ENCODE peak calls at places on chromosomes 1 and 21, in seven cellular contexts. C, F, S, Q, P, E and B are unnamed samples. For H3K36me3, the result is how much of the 10 kb centered on the place peaks cover.

GRCh38 chr1:228334226-228334935 is 72.3 kb downstream of the TRIM11 start:
- DNase-seq in C (no peak), F (peak), S (no peak), Q (peak), P (no peak), E (peak), B (peak)

GRCh38 chr1:245843101-245843500 is 664.0 kb downstream of the SMYD3 start:
- DNase-seq in C (no peak), F (no peak), S (no peak), Q (no peak), P (no peak), E (no peak), B (no peak)

GRCh38 chr1:2934173-2934540 is 87.1 kb upstream of the ACTRT2 start:
- DNase-seq in C (no peak), F (no peak), S (no peak), Q (no peak), P (no peak), E (no peak), B (peak)

GRCh38 chr21:44947930-44948331 is 8.1 kb downstream of the SLX9 start:
- DNase-seq in C (no peak), F (peak), S (no peak), Q (no peak), P (no peak), E (no peak), B (peak)

GRCh38 chr1:185735667-185736105 is 1.5 kb downstream of the HMCN1 start:
- DNase-seq in C (peak), F (no peak), S (peak), Q (no peak), P (no peak), E (no peak), B (no peak)

GRCh38 chr1:26408604-26409003 is 2.0 kb upstream of the LIN28A start:
- DNase-seq in C (peak), F (peak), S (peak), Q (peak), P (no peak), E (peak), B (peak)

GRCh38 chr21:45290948-45291612 is 3.4 kb upstream of the POFUT2 start:
- DNase-seq in C (no peak), F (peak), S (peak), Q (peak), P (no peak), E (peak), B (peak)

GRCh38 chr1:175481126-175482071 is 262.0 kb downstream of the TNR start:
- DNase-seq in C (peak), F (no peak), S (peak), Q (no peak), P (no peak), E (no peak), B (no peak)

GRCh38 chr1:27111771-27112573 is 43.0 kb downstream of the SLC9A1 start:
- DNase-seq in C (peak), F (peak), S (peak), Q (no peak), P (peak), E (peak), B (peak)

GRCh38 chr1:84687703-84688460 is 2.4 kb downstream of the SSX2IP start:
- DNase-seq in C (no peak), F (no peak), S (peak), Q (no peak), P (no peak), E (no peak), B (no peak)

GRCh38 chr1:216905052-216905580 is 181.9 kb upstream of the ESRRG start:
- DNase-seq in C (no peak), F (no peak), S (no peak), Q (no peak), P (no peak), E (peak), B (no peak)

GRCh38 chr1:9861371-9861770 is 37.6 kb upstream of the CLSTN1 start:
- DNase-seq in C (no peak), F (no peak), S (no peak), Q (no peak), P (no peak), E (no peak), B (no peak)

GRCh38 chr1:154219511-154219910 is 1.2 kb upstream of the UBAP2L start:
- DNase-seq in C (no peak), F (no peak), S (peak), Q (no peak), P (no peak), E (no peak), B (no peak)

GRCh38 chr1:100606438-100606837 is 68.5 kb downstream of the GPR88 start:
- DNase-seq in C (peak), F (no peak), S (peak), Q (no peak), P (no peak), E (no peak), B (no peak)

GRCh38 chr1:20602851-20603450 is 14.1 kb downstream of the CDA start:
- DNase-seq in C (no peak), F (no peak), S (peak), Q (no peak), P (no peak), E (no peak), B (no peak)

GRCh38 chr1:172638885-172639831 is 19.7 kb upstream of the FASLG start:
- DNase-seq in C (no peak), F (no peak), S (peak), Q (no peak), P (no peak), E (no peak), B (no peak)

GRCh38 chr1:24351918-24352637 is 32.9 kb downstream of the GRHL3 start:
- DNase-seq in C (no peak), F (no peak), S (peak), Q (no peak), P (no peak), E (no peak), B (no peak)

GRCh38 chr21:42063206-42063577 is 7.9 kb upstream of the UMODL1 start:
- DNase-seq in C (no peak), F (no peak), S (no peak), Q (no peak), P (no peak), E (no peak), B (no peak)

GRCh38 chr1:170262540-170262939 is 116.8 kb downstream of the NTMT2 start:
- DNase-seq in C (no peak), F (no peak), S (no peak), Q (no peak), P (no peak), E (no peak), B (no peak)

GRCh38 chr1:209405183-209405823 is 178.2 kb upstream of the CAMK1G start:
- DNase-seq in C (no peak), F (no peak), S (peak), Q (no peak), P (no peak), E (no peak), B (no peak)

GRCh38 chr1:236407059-236407458 is 13.0 kb downstream of the EDARADD start:
- DNase-seq in C (no peak), F (no peak), S (no peak), Q (no peak), P (no peak), E (no peak), B (no peak)

GRCh38 chr1:176602388-176603004 is 139.5 kb downstream of the PAPPA2 start:
- DNase-seq in C (no peak), F (no peak), S (no peak), Q (no peak), P (no peak), E (no peak), B (no peak)

GRCh38 chr1:28085129-28085528 is 3.3 kb downstream of the EYA3 start:
- DNase-seq in C (no peak), F (no peak), S (no peak), Q (no peak), P (no peak), E (no peak), B (no peak)

GRCh38 chr1:221887758-221888157 is 145.9 kb upstream of the DUSP10 start:
- DNase-seq in C (no peak), F (no peak), S (no peak), Q (no peak), P (no peak), E (no peak), B (no peak)

GRCh38 chr1:107919953-107920352 is 45.0 kb downstream of the VAV3 start:
- DNase-seq in C (no peak), F (no peak), S (no peak), Q (no peak), P (no peak), E (no peak), B (no peak)

GRCh38 chr1:6445062-6445763 is 20.6 kb downstream of the ESPN start:
- DNase-seq in C (peak), F (no peak), S (peak), Q (no peak), P (no peak), E (peak), B (no peak)

GRCh38 chr1:153447498-153448170 is 12.8 kb downstream of the S100A7 start:
- DNase-seq in C (no peak), F (no peak), S (peak), Q (no peak), P (no peak), E (no peak), B (no peak)

GRCh38 chr1:244494659-244495058 is 33.6 kb downstream of the CATSPERE start:
- DNase-seq in C (no peak), F (no peak), S (no peak), Q (no peak), P (no peak), E (no peak), B (no peak)

GRCh38 chr21:16587141-16587570 is 857.4 kb downstream of the USP25 start:
- DNase-seq in C (peak), F (peak), S (peak), Q (no peak), P (no peak), E (no peak), B (peak)

GRCh38 chr1:38579056-38579455 is 280.5 kb downstream of the RRAGC start:
- DNase-seq in C (no peak), F (peak), S (no peak), Q (no peak), P (no peak), E (no peak), B (no peak)

GRCh38 chr1:38577937-38578443 is 281.6 kb downstream of the RRAGC start:
- DNase-seq in C (no peak), F (peak), S (no peak), Q (no peak), P (no peak), E (no peak), B (no peak)

GRCh38 chr1:38578444-38578951 is 281.1 kb downstream of the RRAGC start:
- DNase-seq in C (no peak), F (peak), S (no peak), Q (peak), P (no peak), E (no peak), B (no peak)

GRCh38 chr1:38576241-38576640 is 283.3 kb downstream of the RRAGC start:
- DNase-seq in C (no peak), F (peak), S (no peak), Q (no peak), P (no peak), E (no peak), B (no peak)

GRCh38 chr1:38577385-38577784 is 282.2 kb downstream of the RRAGC start:
- DNase-seq in C (no peak), F (peak), S (no peak), Q (no peak), P (no peak), E (no peak), B (no peak)
- H3K36me3 ChIP-seq in C (under half), F (under half), S (under half), Q (under half), P (under half), E (under half), B (under half)

GRCh38 chr1:240991230-240991629 is 365.8 kb downstream of the RGS7 start:
- DNase-seq in C (no peak), F (no peak), S (no peak), Q (no peak), P (no peak), E (no peak), B (no peak)
- H3K27ac ChIP-seq in C (no peak), F (no peak), S (no peak), Q (no peak), P (no peak), E (no peak), B (no peak)

GRCh38 chr1:187977298-187977697 is 1148.5 kb downstream of the PLA2G4A start:
- DNase-seq in C (no peak), F (no peak), S (no peak), Q (no peak), P (no peak), E (no peak), B (no peak)

DNA sequence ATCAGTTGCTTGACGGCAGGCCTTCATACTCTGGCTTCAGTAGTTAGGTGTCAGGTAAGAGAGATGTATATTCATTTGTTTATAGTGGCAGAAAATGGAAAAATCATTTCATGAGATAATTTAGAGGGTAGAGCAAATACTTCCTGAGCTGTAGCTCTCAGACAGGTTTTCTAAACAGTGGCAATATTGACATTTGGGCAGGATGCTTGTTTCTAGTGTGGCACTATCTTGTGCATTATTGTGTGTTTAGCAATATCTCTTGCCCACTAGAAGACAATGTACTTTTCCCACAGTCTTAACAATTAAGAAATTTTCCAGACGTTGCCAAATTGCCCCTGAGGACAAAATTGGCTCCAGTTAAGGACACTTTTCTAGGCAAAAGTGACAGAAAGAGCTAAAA is 1143.1 kb downstream of the PLA2G4A start:
- DNase-seq in C (no peak), F (no peak), S (no peak), Q (no peak), P (no peak), E (no peak), B (no peak)
- TF ChIP-seq POLR2A in C (no peak), F (no peak), S (no peak), Q (no peak), P (no peak), E (no peak), B (no peak)

GRCh38 chr1:45554198-45554597 is 3.6 kb downstream of the AKR1A1 start:
- DNase-seq in C (no peak), F (no peak), S (no peak), Q (no peak), P (no peak), E (peak), B (no peak)

GRCh38 chr1:45552309-45552708 is 1.7 kb downstream of the AKR1A1 start:
- DNase-seq in C (no peak), F (peak), S (no peak), Q (no peak), P (no peak), E (peak), B (no peak)

GRCh38 chr1:45545553-45546310 is 4.9 kb upstream of the AKR1A1 start:
- DNase-seq in C (no peak), F (no peak), S (no peak), Q (no peak), P (no peak), E (no peak), B (no peak)

GRCh38 chr1:45551684-45552083 is 1.1 kb downstream of the AKR1A1 start:
- DNase-seq in C (no peak), F (no peak), S (no peak), Q (no peak), P (no peak), E (no peak), B (no peak)

DNA sequence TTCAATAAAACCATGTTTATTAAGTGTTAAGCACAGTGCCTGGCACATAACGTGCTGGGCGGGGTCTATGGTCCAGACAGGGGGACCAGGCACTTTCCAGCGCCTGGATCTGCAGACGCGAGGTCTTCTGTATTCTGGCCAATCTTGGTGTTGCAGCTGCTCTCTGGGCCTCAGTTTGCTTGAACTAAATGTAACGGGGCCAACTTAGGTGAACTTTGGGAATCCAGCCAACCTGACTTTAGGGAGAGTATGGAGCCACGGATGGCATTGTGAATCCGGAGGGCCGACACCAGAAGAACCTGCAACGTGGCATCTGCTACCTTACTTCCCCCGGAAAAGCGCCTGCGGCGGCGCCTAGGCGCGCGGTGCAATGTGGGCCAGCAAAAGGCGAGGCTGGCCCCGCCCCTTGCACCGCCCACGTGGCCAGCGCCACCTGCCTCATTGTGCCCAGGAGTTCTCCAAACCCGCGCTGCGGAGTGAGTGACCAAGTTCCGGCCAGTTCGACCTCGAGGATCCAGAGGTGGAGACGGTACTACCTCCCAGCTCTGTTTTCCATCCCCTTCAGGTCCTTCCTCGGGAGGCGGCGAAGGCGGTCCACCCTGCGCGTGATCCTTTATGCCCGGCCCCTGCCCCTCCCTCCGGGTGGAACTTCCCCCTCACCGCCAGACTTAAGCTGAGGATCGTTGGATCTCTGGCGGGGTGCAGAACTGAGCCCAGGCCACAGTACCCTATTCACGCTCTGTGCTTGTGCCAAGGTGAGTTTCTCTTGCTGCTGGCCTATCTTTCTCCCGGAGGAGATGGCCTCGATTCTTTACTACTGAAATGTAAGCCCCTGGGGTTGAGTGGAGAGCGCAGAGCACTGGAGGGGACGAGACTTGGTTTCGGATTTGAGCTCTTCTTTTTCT is at the start of gene AKR1A1:
- DNase-seq in C (peak), F (peak), S (peak), Q (peak), P (peak), E (peak), B (peak)
- H3K36me3 ChIP-seq in C (under half), F (under half), S (under half), Q (under half), P (under half), E (under half), B (under half)

GRCh38 chr1:86245566-86246190 is 89.1 kb upstream of the COL24A1 start:
- DNase-seq in C (no peak), F (no peak), S (no peak), Q (no peak), P (no peak), E (no peak), B (no peak)
- H3K27ac ChIP-seq in C (no peak), F (no peak), S (no peak), Q (no peak), P (no peak), E (no peak), B (no peak)

DNA sequence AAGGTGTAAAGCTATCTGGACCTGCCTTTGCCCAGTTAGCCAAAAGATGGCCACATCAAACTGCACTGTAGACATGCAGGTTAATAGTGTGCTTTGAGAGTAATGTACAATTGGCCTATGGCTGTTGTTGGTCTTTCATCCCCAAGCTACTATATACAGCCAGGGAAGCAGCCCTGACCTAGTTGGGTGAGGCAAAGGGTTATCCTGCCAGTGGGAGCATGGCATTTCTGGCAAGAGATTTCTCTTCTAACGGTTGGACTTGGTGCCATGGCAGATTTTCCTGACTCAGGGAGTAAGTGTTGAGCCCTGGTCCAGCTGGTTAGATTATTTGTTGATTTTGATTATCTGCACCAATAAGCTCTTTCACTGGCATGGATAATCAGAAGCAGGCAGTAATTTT is 119.8 kb downstream of the SDCCAG8 start:
- DNase-seq in C (no peak), F (no peak), S (no peak), Q (no peak), P (no peak), E (no peak), B (no peak)
- TF ChIP-seq POLR2A in C (no peak), F (no peak), S (no peak), Q (no peak), P (no peak), E (no peak), B (no peak)

DNA sequence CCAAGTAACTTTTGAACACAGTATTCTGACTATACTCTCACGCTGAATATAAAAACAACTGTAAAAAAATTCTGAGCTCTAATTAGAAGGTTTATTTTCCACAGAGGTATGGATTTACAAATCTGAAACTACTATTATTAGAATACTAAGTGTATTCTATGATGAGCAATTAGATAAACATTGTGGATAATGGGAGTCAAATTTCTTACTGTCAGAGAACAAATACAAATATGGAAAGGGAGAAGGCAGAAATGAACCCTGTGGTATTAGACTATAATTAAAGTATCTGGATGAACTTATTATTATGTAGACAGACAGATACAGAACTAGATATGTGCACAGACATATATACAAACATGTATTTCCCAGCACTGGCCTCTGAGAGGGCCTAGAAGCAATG is 22.6 kb downstream of the ALDH9A1 start:
- DNase-seq in C (no peak), F (no peak), S (no peak), Q (no peak), P (no peak), E (no peak), B (no peak)
- H3K36me3 ChIP-seq in C (under half), F (under half), S (under half), Q (under half), P (half or more), E (half or more), B (under half)

DNA sequence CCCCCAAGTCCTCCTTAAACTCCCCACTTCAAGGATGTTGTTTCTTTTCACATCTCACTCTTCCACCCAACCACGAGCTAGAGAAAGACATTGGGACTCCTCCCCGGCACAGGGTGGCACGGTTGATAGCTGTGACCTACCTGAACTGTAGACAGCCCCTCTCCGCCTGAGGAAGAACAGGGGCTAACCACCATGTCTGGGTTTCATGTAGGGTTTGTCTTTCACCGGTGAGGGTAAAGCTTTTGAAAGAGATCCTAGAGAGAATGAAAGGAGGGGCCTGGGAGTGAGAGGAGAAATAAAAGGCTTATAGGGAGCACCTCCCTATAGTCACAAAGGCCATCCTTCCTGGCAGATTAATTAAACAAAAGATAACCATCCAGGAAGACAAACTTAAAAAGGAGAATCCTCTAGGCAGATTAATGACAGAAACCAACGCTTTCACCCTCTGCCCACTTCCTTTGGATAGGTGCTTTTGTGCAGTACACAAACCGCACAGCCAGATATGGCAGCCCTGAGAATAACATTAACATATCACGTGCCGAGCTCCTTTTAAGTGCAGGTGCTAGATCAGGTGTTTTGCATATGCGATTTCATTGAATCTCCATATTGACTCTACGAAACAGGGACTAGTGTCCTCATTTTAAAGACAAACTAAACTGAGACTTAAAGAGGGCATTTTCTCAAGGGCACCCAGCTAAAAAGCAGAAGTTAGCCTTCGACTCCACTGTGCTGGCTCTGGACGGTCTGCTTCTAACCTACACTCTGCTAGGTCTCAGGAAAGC is 178.0 kb upstream of the RUNX1 start:
- DNase-seq in C (no peak), F (no peak), S (no peak), Q (no peak), P (no peak), E (no peak), B (no peak)
- H3K27ac ChIP-seq in C (no peak), F (no peak), S (no peak), Q (no peak), P (no peak), E (no peak), B (no peak)